ENCODE peak calls at places on chromosomes 11 and 22, in four cellular contexts. I is H1, F is AG10803, Y is A549. W is an unnamed sample.

GRCh38 chr22:50705851-50706351 is 32.1 kb upstream of the ACR start:
- DNase-seq in I (no peak), F (no peak), Y (no peak), W (peak)

GRCh38 chr11:3860360-3860759 is 4.9 kb downstream of the STIM1 start:
- DNase-seq in I (no peak), F (no peak), Y (no peak), W (no peak)

GRCh38 chr11:80157447-80157846 is 716.6 kb upstream of the TENM4 start:
- DNase-seq in I (no peak), F (no peak), Y (no peak), W (no peak)

GRCh38 chr11:84558085-84558905 is 1068.8 kb downstream of the DLG2 start:
- DNase-seq in I (no peak), F (peak), Y (peak), W (no peak)

GRCh38 chr22:33666661-33667619 is 253.3 kb downstream of the LARGE1 start:
- DNase-seq in I (no peak), F (no peak), Y (no peak), W (no peak)

GRCh38 chr11:14234446-14234845 is 124.5 kb downstream of the RRAS2 start:
- DNase-seq in I (no peak), F (no peak), Y (no peak), W (no peak)

GRCh38 chr22:35337932-35338331 is 38.2 kb downstream of the TOM1 start:
- DNase-seq in I (no peak), F (no peak), Y (no peak), W (no peak)

GRCh38 chr11:63602296-63602695 is 11.9 kb downstream of the PLAAT3 start:
- DNase-seq in I (no peak), F (peak), Y (no peak), W (no peak)

GRCh38 chr11:78916759-78917158 is 342.1 kb upstream of the NARS2 start:
- DNase-seq in I (no peak), F (no peak), Y (no peak), W (no peak)

DNA sequence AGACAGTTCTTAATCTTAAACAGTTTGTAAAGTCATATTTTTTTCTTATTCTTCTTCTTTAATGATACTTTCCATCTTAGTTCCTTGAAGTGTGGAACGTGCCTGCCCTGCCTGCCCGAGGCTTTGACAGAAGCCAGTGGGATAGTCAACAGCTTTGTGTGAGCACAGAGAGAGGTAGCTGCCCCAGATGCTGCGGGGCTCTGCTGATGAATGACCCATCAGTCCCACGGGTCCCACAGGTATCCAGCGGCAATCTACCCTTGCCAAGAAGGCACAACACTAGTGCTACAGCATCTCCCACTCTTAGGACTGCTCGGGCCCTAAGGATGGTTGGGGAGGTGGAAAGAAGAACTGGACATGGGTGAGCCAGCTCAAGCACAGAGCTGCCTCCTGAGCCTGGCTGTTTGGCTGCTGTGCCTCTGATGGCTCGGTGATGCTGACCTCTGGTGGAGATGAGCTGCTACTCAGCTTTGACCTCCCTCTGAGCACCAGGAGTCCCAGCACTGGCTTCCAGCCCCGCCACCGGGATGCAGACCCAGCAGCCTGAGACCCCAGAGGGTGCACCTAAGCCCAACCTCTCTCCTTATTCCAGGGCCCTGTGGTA is 11.8 kb upstream of the APLNR start:
- DNase-seq in I (peak), F (peak), Y (peak), W (peak)
- TF ChIP-seq CTCF in I (peak), F (peak), Y (peak), W (peak)

GRCh38 chr22:20758688-20759087 is 15.2 kb upstream of the SERPIND1 start:
- DNase-seq in I (no peak), F (no peak), Y (peak), W (no peak)

GRCh38 chr22:20762233-20762796 is 11.6 kb upstream of the SERPIND1 start:
- DNase-seq in I (no peak), F (no peak), Y (no peak), W (no peak)

GRCh38 chr22:20756846-20757245 is 17.1 kb upstream of the SERPIND1 start:
- DNase-seq in I (no peak), F (no peak), Y (no peak), W (no peak)

GRCh38 chr22:20761536-20761935 is 12.4 kb upstream of the SERPIND1 start:
- DNase-seq in I (no peak), F (peak), Y (no peak), W (no peak)

GRCh38 chr22:20760084-20760483 is 13.8 kb upstream of the SERPIND1 start:
- DNase-seq in I (no peak), F (no peak), Y (no peak), W (no peak)
- TF ChIP-seq CTCF in I (no peak), F (no peak), Y (no peak), W (no peak)

GRCh38 chr22:30553971-30554370 is 7.4 kb upstream of the SEC14L6 start:
- DNase-seq in I (no peak), F (no peak), Y (no peak), W (no peak)

GRCh38 chr22:30557243-30557642 is 10.7 kb upstream of the SEC14L6 start:
- DNase-seq in I (no peak), F (no peak), Y (no peak), W (no peak)

GRCh38 chr22:30559889-30560288 is 13.3 kb upstream of the SEC14L6 start:
- DNase-seq in I (no peak), F (no peak), Y (no peak), W (no peak)

GRCh38 chr22:30555282-30556210 is 9.0 kb upstream of the SEC14L6 start:
- DNase-seq in I (no peak), F (no peak), Y (no peak), W (no peak)

GRCh38 chr22:30556388-30556787 is 9.8 kb upstream of the SEC14L6 start:
- DNase-seq in I (no peak), F (no peak), Y (peak), W (no peak)
- TF ChIP-seq CTCF in I (peak), F (no peak), Y (peak), W (no peak)

DNA sequence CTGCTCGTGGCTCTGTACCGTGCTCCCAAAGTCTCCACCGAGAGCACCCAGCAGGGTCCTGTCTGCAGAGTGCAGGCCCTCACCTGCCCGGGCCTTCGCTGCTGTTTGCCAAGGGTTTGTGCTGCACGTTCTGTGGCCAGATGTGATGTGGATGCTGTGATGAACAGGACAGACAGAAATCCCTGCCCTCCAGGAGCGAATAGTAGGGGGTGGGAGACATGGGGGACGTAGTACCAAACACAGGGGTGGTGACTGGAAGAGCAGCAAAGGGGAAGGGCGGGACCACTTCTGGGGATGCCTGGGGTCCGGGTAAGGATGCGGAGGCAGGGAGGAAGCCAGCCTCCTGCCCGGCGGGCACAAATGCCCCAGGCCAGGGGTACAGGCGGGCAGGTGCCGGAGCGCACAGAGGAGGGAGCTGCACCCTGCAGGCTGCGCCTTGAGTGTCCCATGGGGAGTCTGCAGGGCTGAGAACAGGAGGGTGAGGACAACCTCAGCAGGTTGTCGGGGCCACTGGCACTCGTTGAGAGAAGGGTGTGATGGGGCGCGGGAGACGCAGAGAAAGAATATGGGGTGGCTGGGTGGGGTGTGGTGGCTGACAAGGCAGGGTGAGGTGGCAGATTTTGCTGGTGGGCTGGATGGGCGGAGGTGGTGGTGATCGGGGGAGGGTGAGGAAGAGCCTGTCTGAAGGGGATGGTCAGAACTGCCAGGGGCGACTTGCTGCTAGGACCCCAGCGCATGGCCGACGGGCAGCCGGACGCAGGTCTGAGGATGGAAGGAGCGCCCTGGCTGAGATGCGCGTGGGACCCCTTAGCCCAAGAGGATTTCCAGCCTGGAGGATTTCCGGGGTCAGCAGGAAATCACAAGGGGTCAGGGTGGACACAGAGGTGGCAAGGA is 16.3 kb upstream of the CTSD start:
- DNase-seq in I (no peak), F (no peak), Y (no peak), W (no peak)
- TF ChIP-seq CTCF in I (no peak), F (no peak), Y (no peak), W (no peak)

GRCh38 chr11:117584056-117584830 is 212.8 kb downstream of the DSCAML1 start:
- DNase-seq in I (no peak), F (peak), Y (no peak), W (no peak)

GRCh38 chr11:117580866-117581265 is 216.2 kb downstream of the DSCAML1 start:
- DNase-seq in I (no peak), F (no peak), Y (no peak), W (no peak)

GRCh38 chr11:117585631-117586030 is 211.4 kb downstream of the DSCAML1 start:
- DNase-seq in I (no peak), F (no peak), Y (no peak), W (no peak)

GRCh38 chr11:117582491-117582890 is 214.5 kb downstream of the DSCAML1 start:
- DNase-seq in I (no peak), F (no peak), Y (no peak), W (no peak)

GRCh38 chr11:117583063-117583801 is 213.8 kb downstream of the DSCAML1 start:
- DNase-seq in I (no peak), F (no peak), Y (no peak), W (no peak)
- TF ChIP-seq CTCF in I (no peak), F (no peak), Y (no peak), W (no peak)

GRCh38 chr11:99683933-99684332 is 663.2 kb downstream of the CNTN5 start:
- DNase-seq in I (no peak), F (no peak), Y (no peak), W (no peak)

GRCh38 chr11:99682646-99683045 is 661.9 kb downstream of the CNTN5 start:
- DNase-seq in I (no peak), F (no peak), Y (no peak), W (no peak)

GRCh38 chr11:99686838-99687237 is 666.1 kb downstream of the CNTN5 start:
- DNase-seq in I (no peak), F (no peak), Y (no peak), W (no peak)

GRCh38 chr11:99682171-99682570 is 661.4 kb downstream of the CNTN5 start:
- DNase-seq in I (no peak), F (no peak), Y (no peak), W (no peak)

GRCh38 chr11:99687320-99687719 is 666.6 kb downstream of the CNTN5 start:
- DNase-seq in I (no peak), F (no peak), Y (no peak), W (no peak)
- TF ChIP-seq CTCF in I (no peak), F (no peak), Y (no peak), W (no peak)